ENCODE peak calls at places on chromosomes 3 and 15, in ten cellular contexts. T is anterior cingulate cortex; G is stimulated activated CD4-positive, alpha-beta T cell treated with anti-CD3 and anti-CD28 coated beads, Interleukin-1b, Interleukin-23, amount 100 ng/mL, for 4 hours; J is stimulated activated naive CD8-positive, alpha-beta T cell treated with anti-CD3 and anti-CD28 coated beads, Interleukin-15, Interleukin-2, amounts not matched to agents 100 U/mL and 50 U/mL, for 24 hours; E is cardiac fibroblast; L is EL; X is H9; R is NCI-H1092 treated with DMSO at 0.1 percent for 48 hours; B is mesothelial cell of epicardium; Q is retina. S is an unnamed sample.

GRCh38 chr15:77904901-77905300 is 172.6 kb downstream of the TBC1D2B start:
- DNase-seq in X (no peak), Q (no peak), G (no peak), T (no peak), E (no peak), L (no peak), B (no peak), J (no peak), R (no peak), S (peak)

GRCh38 chr3:179853176-179853575 is 183.6 kb downstream of the PEX5L start:
- DNase-seq in X (no peak), B (no peak), E (peak), R (no peak), Q (no peak), L (peak), G (no peak), J (no peak), T (no peak), S (no peak)

GRCh38 chr15:69609776-69610175 is 157.2 kb downstream of the RPLP1 start:
- DNase-seq in Q (no peak), J (no peak), E (no peak), X (no peak), T (no peak), R (no peak), G (no peak), L (no peak), B (no peak), S (no peak)

GRCh38 chr3:102060814-102061213 is 211.5 kb downstream of the NFKBIZ start:
- DNase-seq in G (no peak), X (no peak), R (no peak), B (no peak), T (no peak), E (peak), J (no peak), L (peak), Q (no peak), S (no peak)

GRCh38 chr3:138327831-138328230 is 1.8 kb downstream of the NME9 start:
- DNase-seq in R (no peak), B (no peak), T (no peak), L (no peak), E (peak), Q (no peak), J (no peak), X (no peak), G (no peak), S (no peak)

GRCh38 chr3:65196663-65197062 is 508.9 kb upstream of the ADAMTS9 start:
- DNase-seq in B (no peak), G (no peak), R (no peak), T (no peak), L (no peak), J (no peak), E (no peak), X (no peak), Q (no peak), S (no peak)

GRCh38 chr3:53230789-53231188 is 25.0 kb downstream of the TKT start:
- DNase-seq in X (peak), R (no peak), T (no peak), L (no peak), B (no peak), Q (no peak), J (no peak), G (no peak), E (no peak), S (peak)

GRCh38 chr3:43686333-43686699 is 4.4 kb upstream of the ABHD5 start:
- DNase-seq in G (no peak), R (no peak), Q (no peak), J (no peak), B (no peak), E (no peak), T (no peak), X (no peak), L (no peak), S (no peak)

GRCh38 chr3:58627941-58628340 is 38.6 kb downstream of the FAM3D start:
- DNase-seq in T (no peak), R (no peak), J (no peak), E (no peak), G (no peak), Q (no peak), X (no peak), B (no peak), L (no peak), S (no peak)

GRCh38 chr3:58462829-58463180 is 29.1 kb upstream of the KCTD6 start:
- DNase-seq in E (no peak), T (no peak), R (no peak), G (no peak), L (no peak), B (no peak), J (no peak), X (peak), Q (no peak), S (no peak)

GRCh38 chr3:48112813-48113212 is 75.4 kb downstream of the CDC25A start:
- DNase-seq in R (no peak), G (no peak), X (no peak), T (no peak), Q (no peak), L (no peak), J (no peak), B (no peak), E (no peak), S (no peak)

GRCh38 chr3:113773381-113773780 is 26.5 kb downstream of the ATP6V1A start:
- DNase-seq in L (peak), E (peak), Q (no peak), B (no peak), R (no peak), X (no peak), T (no peak), J (no peak), G (no peak), S (no peak)

GRCh38 chr15:63348392-63348791 is 33.3 kb downstream of the CA12 start:
- DNase-seq in T (peak), G (no peak), B (no peak), J (no peak), Q (no peak), X (no peak), E (peak), L (peak), R (peak), S (no peak)